ENCODE peak calls at places on chromosome 4, in four cellular contexts. V is K562, W is upper lobe of left lung, P is GM23338. J is an unnamed sample.

GRCh38 chr4:36332023-36332781 is 50.8 kb downstream of the DTHD1 start:
- DNase-seq in V (no peak), P (peak), W (no peak), J (no peak)

GRCh38 chr4:109164011-109164410 is 138.4 kb downstream of the COL25A1 start:
- DNase-seq in W (peak), V (no peak), P (peak), J (no peak)

GRCh38 chr4:2177443-2178093 is 64.4 kb downstream of the HAUS3 start:
- DNase-seq in P (peak), V (no peak), W (no peak), J (no peak)

GRCh38 chr4:186760576-186760975 is 36.9 kb upstream of the FAT1 start:
- DNase-seq in V (no peak), W (no peak), P (no peak), J (no peak)

GRCh38 chr4:25180524-25181131 is 20.4 kb upstream of the SEPSECS start:
- DNase-seq in V (peak), P (peak), W (no peak), J (no peak)

GRCh38 chr4:167233523-167234387 is 539 bp downstream of the SPOCK3 start:
- DNase-seq in W (no peak), P (peak), V (no peak), J (peak)

GRCh38 chr4:121096629-121097028 is 24.3 kb upstream of the NDNF start:
- DNase-seq in V (no peak), W (no peak), P (peak), J (no peak)

GRCh38 chr4:95998311-95998710 is 158.4 kb downstream of the PDHA2 start:
- DNase-seq in W (no peak), V (no peak), P (no peak), J (no peak)

GRCh38 chr4:179624768-179625181 is 2182.5 kb upstream of the AGA start:
- DNase-seq in P (no peak), W (no peak), V (no peak), J (no peak)

GRCh38 chr4:34105311-34105710 is 2139.0 kb downstream of the ARAP2 start:
- DNase-seq in V (no peak), W (no peak), P (no peak), J (no peak)

GRCh38 chr4:49516796-49517195 is 530.7 kb downstream of the CWH43 start:
- DNase-seq in W (no peak), V (no peak), P (no peak), J (no peak)

GRCh38 chr4:189313064-189313463 is 627.6 kb upstream of the FRG1 start:
- DNase-seq in W (no peak), P (no peak), V (no peak), J (no peak)

GRCh38 chr4:106898621-106899230 is 137.4 kb downstream of the DKK2 start:
- DNase-seq in P (peak), W (peak), V (peak), J (no peak)

GRCh38 chr4:19262467-19262866 is 989.2 kb upstream of the SLIT2 start:
- DNase-seq in W (no peak), V (no peak), P (no peak), J (no peak)

GRCh38 chr4:3525532-3526430 is 6.4 kb downstream of the LRPAP1 start:
- DNase-seq in W (peak), V (no peak), P (no peak), J (no peak)

GRCh38 chr4:34108456-34108855 is 2135.9 kb downstream of the ARAP2 start:
- DNase-seq in W (no peak), P (no peak), V (no peak), J (no peak)

GRCh38 chr4:164997324-164997723 is 19.9 kb upstream of the TRIM61 start:
- DNase-seq in W (no peak), P (peak), V (no peak), J (no peak)

GRCh38 chr4:70182517-70183167 is 12.9 kb upstream of the ODAM start:
- DNase-seq in W (no peak), V (no peak), P (no peak), J (no peak)

GRCh38 chr4:123510666-123511065 is 114.1 kb downstream of the SPRY1 start:
- DNase-seq in W (no peak), V (no peak), P (no peak), J (no peak)

GRCh38 chr4:7332216-7333023 is 102.3 kb downstream of the PSAPL1 start:
- DNase-seq in W (no peak), P (no peak), V (no peak), J (no peak)

GRCh38 chr4:105246712-105247111 is 100.0 kb downstream of the TET2 start:
- DNase-seq in P (no peak), W (no peak), V (no peak), J (no peak)

GRCh38 chr4:98542011-98542410 is 116.4 kb downstream of the TSPAN5 start:
- DNase-seq in W (no peak), P (no peak), V (no peak), J (no peak)

GRCh38 chr4:41174444-41174843 is 39.9 kb downstream of the APBB2 start:
- DNase-seq in V (no peak), P (no peak), W (no peak), J (no peak)

GRCh38 chr4:41179086-41179374 is 35.3 kb downstream of the APBB2 start:
- DNase-seq in V (no peak), W (no peak), P (no peak), J (no peak)

GRCh38 chr4:41177016-41177415 is 37.3 kb downstream of the APBB2 start:
- DNase-seq in V (no peak), P (no peak), W (no peak), J (no peak)

GRCh38 chr4:41178372-41179085 is 35.8 kb downstream of the APBB2 start:
- DNase-seq in W (no peak), V (no peak), P (no peak), J (no peak)

DNA sequence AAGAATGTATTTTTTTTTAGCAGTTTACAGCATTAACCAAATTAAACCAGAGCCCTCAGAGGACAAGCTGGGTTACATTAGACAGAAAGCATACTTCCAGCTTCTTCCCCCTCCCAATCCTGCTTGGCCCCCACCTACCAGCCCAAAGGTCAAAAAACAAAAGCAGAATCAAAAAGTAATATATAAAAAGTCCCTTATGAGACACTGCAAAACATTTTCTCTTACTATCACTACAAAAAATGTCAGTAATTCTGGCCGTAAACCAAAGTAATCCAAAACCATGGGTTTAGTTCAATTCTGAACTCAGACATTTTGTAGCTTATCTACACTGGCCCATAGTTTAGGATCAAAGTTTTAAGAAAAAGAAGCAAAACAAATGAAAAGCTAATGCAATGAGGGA is 38.0 kb downstream of the APBB2 start:
- DNase-seq in P (no peak), W (no peak), V (no peak), J (no peak)
- TF ChIP-seq POLR2AphosphoS5 in P (no peak), W (no peak), V (no peak), J (no peak)

DNA sequence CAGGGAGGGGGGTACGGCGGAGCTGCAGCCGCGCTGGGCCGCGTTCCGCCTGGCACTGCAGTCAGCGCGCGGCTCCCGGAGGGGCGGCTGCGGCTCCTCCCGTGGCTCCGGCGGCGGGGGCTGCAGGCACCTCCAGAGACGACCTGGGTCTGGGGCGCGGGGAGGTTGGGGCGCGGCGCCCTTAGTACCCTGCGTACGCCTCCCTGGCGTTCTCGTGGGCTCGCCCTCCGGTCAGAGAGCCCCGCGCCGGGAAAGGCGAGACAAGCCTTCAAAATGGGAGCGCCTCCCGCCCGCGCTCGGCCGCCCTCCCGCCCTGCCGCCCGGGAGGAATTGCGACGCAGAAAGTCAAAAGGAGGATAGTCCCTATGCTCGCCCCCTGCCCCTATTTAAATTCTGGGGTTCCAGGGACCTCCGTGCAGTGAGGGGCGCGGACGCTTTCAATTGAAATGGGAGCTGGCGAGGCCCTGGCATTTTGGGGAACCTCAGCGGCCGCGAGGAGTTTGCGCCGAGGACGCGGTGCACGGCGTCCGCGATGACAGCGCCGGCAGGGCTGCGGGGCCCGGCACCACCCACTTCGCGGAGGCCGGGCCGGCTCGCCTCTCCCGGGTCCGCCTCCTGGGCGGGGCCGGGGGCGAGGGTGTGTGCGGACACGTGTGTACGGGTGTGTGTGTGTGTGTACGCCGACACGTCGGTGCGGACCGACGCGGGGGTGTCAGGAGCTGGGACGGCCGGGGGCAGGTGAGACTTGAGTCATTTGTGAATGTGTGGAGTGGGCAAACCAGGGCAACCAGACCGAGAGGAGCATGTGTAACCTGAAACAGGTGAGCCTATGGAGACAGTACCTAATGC is 544 bp downstream of the HERC3 start:
- DNase-seq in P (peak), V (peak), W (peak), J (peak)
- TF ChIP-seq POLR2AphosphoS5 in P (no peak), V (peak), W (peak), J (no peak)

DNA sequence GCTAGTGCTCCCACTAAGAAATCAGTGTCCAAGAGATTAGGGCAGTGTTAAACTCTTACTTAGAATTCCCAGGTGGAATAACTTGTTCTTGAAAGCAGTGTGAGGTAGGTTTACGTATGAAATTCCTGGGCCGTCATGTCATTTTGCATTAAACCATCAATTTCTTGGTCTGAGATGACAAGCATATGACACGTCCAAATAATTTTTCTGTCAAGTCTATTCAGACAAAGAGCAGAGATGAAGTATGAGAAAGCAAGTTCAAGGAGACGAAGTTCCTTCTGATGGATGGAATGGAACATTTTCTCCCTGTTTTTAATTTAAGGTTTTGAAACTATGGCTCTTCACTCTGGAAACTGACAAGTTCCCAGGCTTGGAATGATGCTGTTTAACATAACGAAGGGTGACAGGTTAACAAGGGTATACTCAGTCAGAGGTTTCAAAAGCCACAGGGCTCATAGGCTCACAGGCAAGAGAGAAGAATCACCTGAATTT is 252.8 kb upstream of the SFRP2 start:
- DNase-seq in P (no peak), W (no peak), V (no peak), J (no peak)
- TF ChIP-seq POLR2AphosphoS5 in P (no peak), W (no peak), V (no peak), J (no peak)

DNA sequence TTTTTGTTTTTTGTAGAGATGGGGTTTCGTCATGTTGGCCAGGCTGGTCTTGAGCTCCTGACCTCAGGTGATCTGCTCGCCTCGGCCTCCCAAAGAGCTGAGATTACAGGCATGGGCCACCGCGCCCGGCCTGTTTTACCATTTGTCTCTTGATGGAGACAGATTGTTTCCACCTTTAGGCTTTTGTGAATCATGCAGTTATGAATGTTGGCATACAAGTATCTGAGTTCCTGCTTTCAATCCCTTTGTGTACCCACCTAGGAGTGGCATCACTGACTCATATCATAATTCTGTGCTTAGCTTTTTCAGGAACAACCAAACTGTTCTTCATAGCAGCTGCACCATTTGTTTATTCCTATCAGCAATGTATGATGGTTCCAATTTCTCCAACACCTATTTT is 20.2 kb upstream of the MGST2 start:
- DNase-seq in V (no peak), P (no peak), W (no peak), J (no peak)
- TF ChIP-seq POLR2AphosphoS5 in V (no peak), P (no peak), W (no peak), J (no peak)

GRCh38 chr4:37970702-37971101 is 10.5 kb downstream of the PTTG2 start:
- DNase-seq in P (peak), W (peak), V (peak), J (no peak)
- TF ChIP-seq POLR2AphosphoS5 in P (no peak), W (peak), V (no peak), J (no peak)

DNA sequence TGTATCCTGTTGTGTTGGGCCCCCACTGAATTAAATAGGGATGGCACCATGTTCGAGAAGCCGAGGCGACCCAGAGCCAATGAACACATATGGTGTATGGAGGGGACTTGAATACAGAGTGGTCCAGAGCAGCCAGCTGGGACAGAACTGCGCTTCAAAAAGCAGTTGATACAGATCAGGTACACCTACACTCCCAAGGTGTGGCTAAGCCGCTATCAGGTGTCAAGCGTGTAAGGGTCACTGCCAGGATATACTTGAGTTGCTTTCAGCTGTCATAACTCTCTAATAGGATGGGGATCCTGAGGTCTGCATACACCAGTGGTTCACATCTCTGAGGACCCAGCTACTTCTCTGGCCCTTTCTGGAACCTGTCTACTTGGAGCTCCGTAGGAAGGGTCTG is 3.2 kb upstream of the WDR1 start:
- DNase-seq in P (no peak), V (no peak), W (no peak), J (no peak)
- TF ChIP-seq POLR2AphosphoS5 in P (no peak), V (no peak), W (no peak), J (no peak)

DNA sequence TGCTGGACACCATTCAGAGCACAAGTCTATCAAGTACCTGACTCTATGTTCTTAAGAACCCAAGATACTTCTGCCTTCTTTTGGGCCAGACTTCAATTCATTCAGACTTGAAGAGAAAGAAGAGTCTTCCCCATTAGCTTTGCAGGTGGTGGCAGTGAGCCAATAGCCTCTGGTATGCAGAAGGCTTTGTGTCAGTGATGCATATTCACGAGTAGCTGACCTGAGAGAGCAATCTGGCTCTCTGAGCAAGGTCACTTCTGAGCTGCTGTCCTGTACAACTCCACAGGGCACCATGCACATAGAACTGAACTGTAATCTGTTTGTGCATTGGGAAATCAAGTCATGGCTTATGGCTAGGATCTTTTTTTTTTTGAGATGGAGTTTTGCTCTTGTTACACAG is 39.9 kb upstream of the SPINK2 start:
- DNase-seq in V (no peak), W (no peak), P (peak), J (no peak)
- TF ChIP-seq POLR2AphosphoS5 in V (no peak), W (no peak), P (no peak), J (no peak)

DNA sequence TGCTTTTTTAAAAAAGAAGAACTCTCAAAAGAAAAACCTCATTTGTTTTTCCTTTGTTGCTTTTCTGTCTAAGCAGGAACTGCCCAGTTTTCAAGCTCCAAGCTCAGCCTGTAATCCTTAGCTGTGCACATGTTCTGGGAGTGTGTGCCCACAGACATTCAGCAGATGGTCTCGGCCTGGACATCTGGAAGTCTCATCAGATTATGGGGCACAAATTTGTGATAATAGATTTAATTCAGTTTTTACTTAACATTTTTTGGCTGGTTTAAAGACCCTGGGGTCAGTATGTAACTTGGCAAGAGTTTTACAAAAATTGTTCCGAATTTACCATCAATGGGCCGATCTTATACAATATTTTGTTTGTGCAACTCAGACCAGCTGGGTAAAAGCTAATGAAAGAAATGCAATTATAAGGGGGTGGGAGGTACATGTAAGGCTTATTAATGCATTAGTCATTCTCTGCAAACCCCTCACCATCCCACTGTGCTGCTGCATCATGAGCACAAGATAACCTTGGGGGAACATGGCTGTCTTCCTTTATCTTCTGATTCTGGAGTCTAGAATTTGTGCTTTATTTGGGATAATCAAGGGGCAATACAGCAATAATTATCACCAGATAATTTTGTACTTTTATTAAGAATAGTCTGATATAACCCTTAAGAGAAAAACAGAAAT is 86.9 kb upstream of the PHOX2B start:
- DNase-seq in V (no peak), W (no peak), P (no peak), J (no peak)
- TF ChIP-seq POLR2AphosphoS5 in V (no peak), W (no peak), P (no peak), J (no peak)